ENCODE peak calls at places on chromosomes 1 and 21, in nine cellular contexts. Y, A, L, Q, T, D, M, N and V are unnamed samples.

GRCh38 chr1:100657876-100658715 is 61.4 kb upstream of the VCAM1 start:
- DNase-seq in N (no peak), Q (no peak), Y (no peak), A (no peak), T (no peak), L (peak), D (no peak), M (no peak), V (no peak)

GRCh38 chr1:153670257-153670858 is 435 bp downstream of the ILF2 start:
- DNase-seq in L (no peak), D (no peak), A (no peak), N (no peak), T (no peak), Q (no peak), M (no peak), Y (peak), V (no peak)

GRCh38 chr1:242184955-242185354 is 186.1 kb upstream of the MAP1LC3C start:
- DNase-seq in T (no peak), L (no peak), M (no peak), D (no peak), Y (no peak), Q (no peak), N (no peak), A (no peak), V (no peak)

GRCh38 chr1:151314137-151314875 is 12.9 kb downstream of the PI4KB start:
- DNase-seq in A (no peak), Q (peak), D (peak), N (peak), Y (peak), M (no peak), T (peak), L (peak), V (no peak)

GRCh38 chr21:45600248-45600647 is 43.3 kb upstream of the PCBP3 start:
- DNase-seq in N (no peak), Q (no peak), A (no peak), D (no peak), M (no peak), T (no peak), L (no peak), Y (no peak), V (no peak)

GRCh38 chr1:27342778-27343638 is 1.2 kb downstream of the SYTL1 start:
- DNase-seq in N (no peak), L (no peak), Y (no peak), Q (no peak), D (no peak), T (peak), A (peak), M (peak), V (peak)

GRCh38 chr21:44836666-44837471 is 19.0 kb upstream of the SUMO3 start:
- DNase-seq in Y (no peak), N (no peak), M (no peak), Q (no peak), A (peak), T (no peak), D (no peak), L (peak), V (no peak)

GRCh38 chr21:40466893-40467483 is 380.0 kb downstream of the DSCAM start:
- DNase-seq in M (no peak), N (no peak), Q (no peak), D (no peak), T (no peak), Y (no peak), L (no peak), A (no peak), V (no peak)

GRCh38 chr1:220430059-220430458 is 97.9 kb upstream of the MARK1 start:
- DNase-seq in Y (no peak), L (no peak), N (no peak), D (no peak), T (no peak), A (no peak), Q (no peak), M (no peak), V (no peak)

GRCh38 chr1:232472485-232473041 is 157.4 kb downstream of the SIPA1L2 start:
- DNase-seq in T (no peak), N (no peak), A (no peak), L (no peak), D (no peak), M (no peak), Q (no peak), Y (no peak), V (no peak)

GRCh38 chr1:227946624-227947424 is 908 bp downstream of the WNT9A start:
- DNase-seq in M (peak), Q (no peak), Y (peak), N (peak), A (peak), D (peak), L (peak), T (peak), V (no peak)

GRCh38 chr1:95018602-95019369 is 54.0 kb downstream of the ALG14 start:
- DNase-seq in A (no peak), N (peak), M (no peak), T (no peak), L (no peak), Q (no peak), Y (no peak), D (no peak), V (no peak)

GRCh38 chr1:63073530-63074306 is 248.6 kb upstream of the FOXD3 start:
- DNase-seq in Q (no peak), N (no peak), T (no peak), L (no peak), A (no peak), Y (no peak), M (no peak), D (no peak), V (no peak)

GRCh38 chr1:9900142-9901043 is 9.7 kb downstream of the CTNNBIP1 start:
- DNase-seq in T (peak), A (peak), M (no peak), Y (peak), D (no peak), Q (no peak), N (no peak), L (no peak), V (no peak)

GRCh38 chr1:27868932-27869718 is 3.2 kb upstream of the THEMIS2 start:
- DNase-seq in Y (peak), D (no peak), L (no peak), T (no peak), Q (no peak), A (peak), N (no peak), M (peak), V (peak)